ENCODE peak calls at places on chromosomes 13 and 19, in ten cellular contexts. J is endodermal cell, O is tibial nerve, N is cardiac muscle cell, V is adrenal gland, Y is left lung, I is AG04450, X is upper lobe of right lung, Z is heart left ventricle, A is neural progenitor cell. K is an unnamed sample. For H3K9me3 and H3K27me3, the result is how much of the 10 kb centered on the place peaks cover.

GRCh38 chr13:80334582-80335260 is 6.2 kb downstream of the SPRY2 start:
- DNase-seq in J (no peak), O (no peak), N (peak), V (no peak), Y (no peak), I (no peak), X (no peak), Z (no peak), A (no peak), K (no peak)

GRCh38 chr13:32669030-32669646 is 82.9 kb downstream of the PDS5B start:
- DNase-seq in J (no peak), O (no peak), N (peak), V (no peak), Y (no peak), I (no peak), X (no peak), Z (no peak), A (peak), K (no peak)

GRCh38 chr19:31135841-31136240 is 213.4 kb downstream of the TSHZ3 start:
- DNase-seq in J (no peak), O (no peak), N (no peak), V (no peak), Y (no peak), I (no peak), X (no peak), Z (no peak), A (no peak), K (no peak)

GRCh38 chr19:15374105-15374651 is 5.4 kb downstream of the AKAP8 start:
- DNase-seq in J (no peak), O (no peak), N (no peak), V (no peak), Y (peak), I (no peak), X (no peak), Z (no peak), A (no peak), K (no peak)

GRCh38 chr19:1316466-1316865 is 30.8 kb downstream of the EFNA2 start:
- DNase-seq in J (no peak), O (no peak), N (no peak), V (no peak), Y (peak), I (no peak), X (no peak), Z (no peak), A (no peak), K (no peak)

GRCh38 chr19:50894478-50895356 is 16.5 kb downstream of the KLK4 start:
- DNase-seq in J (no peak), O (no peak), N (no peak), V (no peak), Y (no peak), I (no peak), X (no peak), Z (no peak), A (no peak), K (no peak)

GRCh38 chr13:66329988-66330429 is 900.1 kb downstream of the PCDH9 start:
- DNase-seq in J (no peak), O (no peak), N (no peak), V (no peak), Y (no peak), I (no peak), X (no peak), Z (no peak), A (no peak), K (no peak)

GRCh38 chr19:41351339-41352245 is 2.1 kb downstream of the TGFB1 start:
- DNase-seq in J (peak), O (peak), N (peak), V (peak), Y (peak), I (no peak), X (peak), Z (peak), A (peak), K (peak)

GRCh38 chr19:15195987-15196682 is 4.7 kb downstream of the NOTCH3 start:
- DNase-seq in J (peak), O (no peak), N (peak), V (no peak), Y (peak), I (no peak), X (peak), Z (no peak), A (peak), K (peak)

GRCh38 chr19:18297308-18297707 is 15.9 kb upstream of the JUND start:
- DNase-seq in J (peak), O (no peak), N (peak), V (no peak), Y (no peak), I (no peak), X (no peak), Z (no peak), A (no peak), K (no peak)

GRCh38 chr13:28248080-28248479 is 109.7 kb downstream of the PAN3 start:
- DNase-seq in J (no peak), O (no peak), N (no peak), V (no peak), Y (no peak), I (no peak), X (no peak), Z (no peak), A (no peak), K (no peak)

GRCh38 chr13:111153977-111154332 is 38.8 kb downstream of the ARHGEF7 start:
- DNase-seq in J (no peak), O (peak), N (no peak), V (peak), Y (no peak), I (no peak), X (no peak), Z (no peak), A (no peak), K (peak)

GRCh38 chr19:1251503-1252220 is 3.3 kb downstream of the MIDN start:
- DNase-seq in J (peak), O (no peak), N (no peak), V (peak), Y (peak), I (no peak), X (peak), Z (no peak), A (peak), K (no peak)

GRCh38 chr13:26881154-26881553 is 120.6 kb upstream of the GPR12 start:
- DNase-seq in J (no peak), O (no peak), N (peak), V (peak), Y (no peak), I (peak), X (no peak), Z (no peak), A (no peak), K (no peak)

GRCh38 chr19:2244122-2244411 is 5.1 kb upstream of the AMH start:
- DNase-seq in J (no peak), O (no peak), N (no peak), V (no peak), Y (no peak), I (no peak), X (no peak), Z (no peak), A (no peak), K (no peak)

GRCh38 chr19:3292958-3293529 is 68.6 kb downstream of the CELF5 start:
- DNase-seq in J (no peak), O (no peak), N (no peak), V (no peak), Y (no peak), I (no peak), X (no peak), Z (no peak), A (no peak), K (peak)

GRCh38 chr13:59112375-59112774 is 1051.4 kb downstream of the DIAPH3 start:
- DNase-seq in J (no peak), O (no peak), N (peak), V (peak), Y (no peak), I (peak), X (no peak), Z (no peak), A (peak), K (no peak)

GRCh38 chr13:22278336-22278929 is 607.6 kb downstream of the FGF9 start:
- DNase-seq in J (peak), O (peak), N (peak), V (peak), Y (no peak), I (peak), X (no peak), Z (peak), A (peak), K (peak)

GRCh38 chr19:7969560-7969949 is 26.1 kb upstream of the TIMM44 start:
- DNase-seq in J (no peak), O (no peak), N (no peak), V (no peak), Y (peak), I (no peak), X (no peak), Z (no peak), A (no peak), K (no peak)

GRCh38 chr19:17333611-17334413 is 843 bp downstream of the ANO8 start:
- DNase-seq in J (peak), O (no peak), N (peak), V (peak), Y (no peak), I (peak), X (no peak), Z (no peak), A (peak), K (no peak)

GRCh38 chr13:110197471-110197870 is 109.5 kb downstream of the COL4A1 start:
- DNase-seq in J (no peak), O (no peak), N (no peak), V (no peak), Y (no peak), I (no peak), X (no peak), Z (no peak), A (no peak), K (no peak)

GRCh38 chr19:3467437-3468198 is 12.7 kb downstream of the SMIM24 start:
- DNase-seq in J (peak), O (no peak), N (no peak), V (peak), Y (no peak), I (no peak), X (no peak), Z (no peak), A (no peak), K (no peak)

GRCh38 chr13:43333176-43333575 is 309.8 kb downstream of the DNAJC15 start:
- DNase-seq in J (no peak), O (no peak), N (no peak), V (no peak), Y (no peak), I (no peak), X (no peak), Z (no peak), A (no peak), K (no peak)

GRCh38 chr13:106484755-106485193 is 50.7 kb downstream of the EFNB2 start:
- DNase-seq in J (no peak), O (no peak), N (peak), V (no peak), Y (no peak), I (no peak), X (no peak), Z (no peak), A (no peak), K (no peak)

GRCh38 chr13:67238277-67238859 is 8.2 kb upstream of the PCDH9 start:
- DNase-seq in J (no peak), O (no peak), N (peak), V (no peak), Y (no peak), I (no peak), X (no peak), Z (no peak), A (no peak), K (no peak)

GRCh38 chr19:18429717-18430416 is 8.1 kb downstream of the ISYNA1 start:
- DNase-seq in J (peak), O (no peak), N (no peak), V (no peak), Y (no peak), I (no peak), X (no peak), Z (no peak), A (no peak), K (no peak)

GRCh38 chr19:40365613-40366401 is 17.3 kb downstream of the PLD3 start:
- DNase-seq in J (peak), O (peak), N (peak), V (peak), Y (peak), I (peak), X (peak), Z (peak), A (peak), K (peak)

GRCh38 chr19:4181053-4181508 is 1.3 kb downstream of the SIRT6 start:
- DNase-seq in J (peak), O (no peak), N (no peak), V (no peak), Y (no peak), I (no peak), X (no peak), Z (no peak), A (no peak), K (peak)

GRCh38 chr19:20162821-20163220 is 4.2 kb upstream of the ZNF486 start:
- DNase-seq in J (no peak), O (no peak), N (no peak), V (no peak), Y (no peak), I (no peak), X (no peak), Z (no peak), A (no peak), K (no peak)

GRCh38 chr19:51338563-51339312 is 3.2 kb downstream of the VSIG10L start:
- DNase-seq in J (peak), O (peak), N (peak), V (peak), Y (peak), I (no peak), X (peak), Z (peak), A (peak), K (peak)

GRCh38 chr13:102484329-102484728 is 82.5 kb upstream of the FGF14 start:
- DNase-seq in J (no peak), O (no peak), N (no peak), V (no peak), Y (no peak), I (no peak), X (no peak), Z (no peak), A (peak), K (no peak)

GRCh38 chr13:34869737-34870136 is 72.3 kb upstream of the NBEA start:
- DNase-seq in J (no peak), O (no peak), N (no peak), V (no peak), Y (no peak), I (no peak), X (no peak), Z (no peak), A (peak), K (no peak)

GRCh38 chr13:110689041-110689440 is 16.9 kb downstream of the CARS2 start:
- DNase-seq in J (no peak), O (no peak), N (no peak), V (peak), Y (no peak), I (no peak), X (no peak), Z (no peak), A (no peak), K (no peak)

GRCh38 chr19:48186541-48186991 is 16.1 kb downstream of the ZSWIM9 start:
- DNase-seq in J (no peak), O (no peak), N (no peak), V (no peak), Y (no peak), I (no peak), X (peak), Z (no peak), A (no peak), K (no peak)

GRCh38 chr13:50353651-50354415 is 338.6 kb downstream of the KCNRG start:
- DNase-seq in J (no peak), O (peak), N (peak), V (no peak), Y (no peak), I (peak), X (no peak), Z (no peak), A (no peak), K (no peak)

GRCh38 chr13:32538234-32538620 is 368 bp downstream of the N4BP2L2 start:
- DNase-seq in J (no peak), O (no peak), N (peak), V (peak), Y (no peak), I (no peak), X (peak), Z (peak), A (peak), K (no peak)

GRCh38 chr13:45851171-45851889 is at the start of gene SIAH3:
- DNase-seq in J (peak), O (peak), N (peak), V (peak), Y (peak), I (no peak), X (no peak), Z (no peak), A (peak), K (no peak)

DNA sequence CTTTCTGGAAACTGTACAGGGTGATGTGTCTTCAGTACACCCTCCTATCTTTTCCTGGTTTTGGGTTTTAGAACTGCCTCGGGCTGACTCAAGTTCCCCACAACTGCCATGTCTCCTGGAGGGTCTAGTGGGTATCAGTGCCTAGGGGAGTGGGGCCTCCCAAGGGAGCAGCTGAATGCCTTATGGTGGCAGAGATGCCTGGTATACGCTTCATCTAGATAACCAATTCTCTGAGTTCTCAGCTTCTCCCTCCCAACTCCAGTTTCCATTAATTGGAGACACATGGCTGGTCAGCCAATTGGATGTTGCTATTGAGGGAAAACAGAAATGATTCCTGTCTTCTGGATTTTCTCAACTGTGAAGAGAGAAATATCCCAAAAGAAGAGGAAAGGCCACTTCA is 12.8 kb downstream of the ZNF439 start:
- DNase-seq in J (no peak), O (no peak), N (no peak), V (no peak), Y (no peak), I (no peak), X (no peak), Z (no peak), A (no peak), K (no peak)
- H3K9me3 ChIP-seq in J (under half), O (half or more), N (under half), V (under half), Y (half or more), I (under half), X (under half), Z (under half), A (under half), K (under half)

GRCh38 chr19:39078436-39079200 is 5.5 kb upstream of the ACP7 start:
- DNase-seq in J (no peak), O (no peak), N (peak), V (no peak), Y (no peak), I (peak), X (no peak), Z (no peak), A (no peak), K (no peak)
- TF ChIP-seq CTCF in J (no peak), O (no peak), N (no peak), V (no peak), Y (no peak), I (no peak), X (no peak), Z (no peak), A (no peak), K (no peak)

GRCh38 chr13:51764184-51765141 is 39.5 kb downstream of the DHRS12 start:
- DNase-seq in J (no peak), O (peak), N (peak), V (no peak), Y (no peak), I (peak), X (no peak), Z (peak), A (no peak), K (peak)

GRCh38 chr13:51763486-51763885 is 40.5 kb downstream of the DHRS12 start:
- DNase-seq in J (no peak), O (no peak), N (no peak), V (no peak), Y (no peak), I (no peak), X (no peak), Z (no peak), A (no peak), K (no peak)

GRCh38 chr13:51768378-51768921 is 35.5 kb downstream of the DHRS12 start:
- DNase-seq in J (peak), O (no peak), N (no peak), V (no peak), Y (no peak), I (no peak), X (no peak), Z (no peak), A (peak), K (no peak)

GRCh38 chr13:51767100-51767499 is 36.9 kb downstream of the DHRS12 start:
- DNase-seq in J (peak), O (no peak), N (no peak), V (no peak), Y (no peak), I (no peak), X (no peak), Z (no peak), A (peak), K (no peak)

GRCh38 chr13:51765142-51765515 is 38.8 kb downstream of the DHRS12 start:
- DNase-seq in J (no peak), O (no peak), N (no peak), V (no peak), Y (no peak), I (no peak), X (no peak), Z (no peak), A (no peak), K (no peak)
- H3K27me3 ChIP-seq in J (under half), O (under half), N (under half), V (under half), Y (under half), I (under half), X (under half), Z (under half), A (under half), K (under half)

DNA sequence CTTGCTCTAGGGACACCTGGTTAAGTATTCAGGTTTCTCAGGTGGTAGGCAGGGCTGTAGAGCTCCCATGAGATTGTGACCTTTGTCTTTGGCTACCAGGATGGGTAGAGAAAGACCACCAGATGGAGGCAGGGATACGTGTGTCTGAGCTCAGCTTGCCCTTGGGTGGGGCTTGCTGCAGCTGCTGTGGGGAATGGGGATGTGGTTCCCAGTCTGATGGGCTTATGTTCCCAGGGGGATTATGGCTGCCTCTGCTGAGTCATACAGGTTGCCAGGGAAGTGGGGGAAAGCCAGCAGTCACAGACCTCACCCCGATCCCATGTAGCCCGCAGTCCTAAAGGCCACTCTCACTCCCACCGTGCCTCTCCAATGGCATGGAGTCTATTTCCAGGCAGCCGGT is 659.9 kb upstream of the KLF12 start:
- DNase-seq in J (peak), O (no peak), N (no peak), V (no peak), Y (no peak), I (no peak), X (no peak), Z (no peak), A (no peak), K (no peak)
- H3K9me3 ChIP-seq in J (under half), O (under half), N (under half), V (under half), Y (under half), I (under half), X (under half), Z (under half), A (under half), K (under half)

DNA sequence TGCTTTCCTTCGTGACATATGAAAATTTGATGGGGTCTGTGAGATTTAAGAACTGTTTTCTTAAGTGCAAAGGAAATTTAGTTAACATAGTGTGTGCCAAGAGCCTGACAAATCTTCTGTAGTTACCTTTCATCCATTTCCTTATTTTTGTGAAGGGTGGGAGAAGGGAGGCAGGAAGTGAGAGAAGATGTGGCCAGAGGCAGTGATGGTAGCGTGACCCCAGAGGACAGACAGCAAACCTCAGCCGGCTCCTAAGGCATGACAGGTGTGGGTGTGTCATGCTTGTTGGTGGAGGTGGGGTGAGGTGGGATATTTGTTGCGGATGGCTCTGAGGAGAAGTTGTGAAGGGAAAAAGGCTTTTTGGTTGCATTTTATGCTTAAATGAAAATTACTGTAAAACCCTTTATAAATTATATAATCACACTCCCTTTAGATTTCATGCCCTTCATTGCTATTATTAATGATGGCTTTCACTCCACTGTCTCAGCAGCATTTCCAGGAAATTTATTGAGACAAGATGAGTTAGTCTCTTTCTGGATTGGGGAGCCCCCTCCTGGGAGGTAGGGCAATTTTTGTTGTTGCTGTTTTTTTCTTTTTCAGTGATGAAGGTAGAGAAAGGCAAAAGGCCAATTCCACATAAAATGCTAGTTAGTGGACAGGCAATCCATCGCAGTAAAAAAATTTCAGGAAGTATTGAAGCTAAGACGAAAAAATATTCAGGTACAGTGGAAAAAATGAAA is 80.0 kb downstream of the TEX26 start:
- DNase-seq in J (peak), O (no peak), N (peak), V (no peak), Y (no peak), I (no peak), X (no peak), Z (no peak), A (peak), K (no peak)
- TF ChIP-seq CTCF in J (peak), O (peak), N (peak), V (peak), Y (no peak), I (peak), X (peak), Z (no peak), A (peak), K (no peak)